ENCODE peak calls at places on chromosomes 2 and 18, in four cellular contexts. One of them, this sample, is unnamed. For H3K4me1, the result is how much of the 10 kb centered on the place peaks cover.

GRCh38 chr18:12253517-12254136 is 534 bp upstream of the CIDEA start:
- DNase-seq in uterus: no peak
- DNase-seq in lower lobe of right lung: no peak
- DNase-seq in hepatocyte: no peak
- DNase-seq in this sample: no peak

GRCh38 chr2:172082944-172083718 is 2.2 kb upstream of the DLX1 start:
- DNase-seq in uterus: no peak
- DNase-seq in lower lobe of right lung: no peak
- DNase-seq in hepatocyte: no peak
- DNase-seq in this sample: peak

GRCh38 chr2:96877513-96878159 is 7.8 kb upstream of the SEMA4C start:
- DNase-seq in uterus: no peak
- DNase-seq in lower lobe of right lung: no peak
- DNase-seq in hepatocyte: no peak
- DNase-seq in this sample: no peak

GRCh38 chr2:156405586-156405985 is 30.6 kb upstream of the GPD2 start:
- DNase-seq in uterus: no peak
- DNase-seq in lower lobe of right lung: peak
- DNase-seq in hepatocyte: peak
- DNase-seq in this sample: peak

GRCh38 chr2:130806370-130806769 is 30.3 kb upstream of the ARHGEF4 start:
- DNase-seq in uterus: no peak
- DNase-seq in lower lobe of right lung: no peak
- DNase-seq in hepatocyte: no peak
- DNase-seq in this sample: no peak

GRCh38 chr18:71807586-71807985 is 736.6 kb downstream of the CBLN2 start:
- DNase-seq in uterus: no peak
- DNase-seq in lower lobe of right lung: no peak
- DNase-seq in hepatocyte: no peak
- DNase-seq in this sample: no peak

GRCh38 chr2:165877565-165878550 is 75.7 kb downstream of the TTC21B start:
- DNase-seq in uterus: no peak
- DNase-seq in lower lobe of right lung: no peak
- DNase-seq in hepatocyte: no peak
- DNase-seq in this sample: no peak

GRCh38 chr2:10141736-10142639 is 19.4 kb downstream of the RRM2 start:
- DNase-seq in uterus: no peak
- DNase-seq in lower lobe of right lung: no peak
- DNase-seq in hepatocyte: peak
- DNase-seq in this sample: peak

GRCh38 chr2:46855805-46856204 is 59.8 kb downstream of the MCFD2 start:
- DNase-seq in uterus: no peak
- DNase-seq in lower lobe of right lung: no peak
- DNase-seq in hepatocyte: no peak
- DNase-seq in this sample: no peak

GRCh38 chr2:222305510-222306392 is 7.0 kb upstream of the PAX3 start:
- DNase-seq in uterus: no peak
- DNase-seq in lower lobe of right lung: no peak
- DNase-seq in hepatocyte: no peak
- DNase-seq in this sample: peak

GRCh38 chr2:45888167-45888566 is 236.7 kb downstream of the PRKCE start:
- DNase-seq in uterus: no peak
- DNase-seq in lower lobe of right lung: no peak
- DNase-seq in hepatocyte: no peak
- DNase-seq in this sample: no peak

GRCh38 chr2:43402002-43402401 is 175.6 kb upstream of the ZFP36L2 start:
- DNase-seq in uterus: no peak
- DNase-seq in lower lobe of right lung: no peak
- DNase-seq in hepatocyte: no peak
- DNase-seq in this sample: no peak

GRCh38 chr18:56648307-56648706 is 2.9 kb upstream of the WDR7 start:
- DNase-seq in uterus: no peak
- DNase-seq in lower lobe of right lung: no peak
- DNase-seq in hepatocyte: no peak
- DNase-seq in this sample: no peak

GRCh38 chr2:68375522-68376040 is 10.5 kb downstream of the PLEK start:
- DNase-seq in uterus: no peak
- DNase-seq in lower lobe of right lung: no peak
- DNase-seq in hepatocyte: no peak
- DNase-seq in this sample: no peak

GRCh38 chr2:64467463-64467843 is 13.5 kb downstream of the LGALSL start:
- DNase-seq in uterus: no peak
- DNase-seq in lower lobe of right lung: peak
- DNase-seq in hepatocyte: no peak
- DNase-seq in this sample: peak

GRCh38 chr18:22394428-22394827 is 23.3 kb downstream of the CTAGE1 start:
- DNase-seq in uterus: no peak
- DNase-seq in lower lobe of right lung: no peak
- DNase-seq in hepatocyte: no peak
- DNase-seq in this sample: no peak

GRCh38 chr2:172985139-172985874 is 90.3 kb upstream of the MAP3K20 start:
- DNase-seq in uterus: no peak
- DNase-seq in lower lobe of right lung: peak
- DNase-seq in hepatocyte: no peak
- DNase-seq in this sample: peak

GRCh38 chr2:175872716-175873115 is 129.4 kb downstream of the LNPK start:
- DNase-seq in uterus: no peak
- DNase-seq in lower lobe of right lung: no peak
- DNase-seq in hepatocyte: no peak
- DNase-seq in this sample: no peak

GRCh38 chr2:162058973-162059668 is 14.9 kb downstream of the DPP4 start:
- DNase-seq in uterus: no peak
- DNase-seq in lower lobe of right lung: no peak
- DNase-seq in hepatocyte: no peak
- DNase-seq in this sample: no peak

GRCh38 chr2:196170202-196170680 is 1.1 kb downstream of the STK17B start:
- DNase-seq in uterus: no peak
- DNase-seq in lower lobe of right lung: peak
- DNase-seq in hepatocyte: peak
- DNase-seq in this sample: peak

GRCh38 chr2:230134496-230135073 is 65.9 kb upstream of the SLC16A14 start:
- DNase-seq in uterus: no peak
- DNase-seq in lower lobe of right lung: no peak
- DNase-seq in hepatocyte: no peak
- DNase-seq in this sample: no peak

GRCh38 chr2:98487806-98488189 is 43.1 kb downstream of the INPP4A start:
- DNase-seq in uterus: no peak
- DNase-seq in lower lobe of right lung: no peak
- DNase-seq in hepatocyte: peak
- DNase-seq in this sample: no peak

GRCh38 chr2:240451791-240452470 is 16.5 kb downstream of the GPC1 start:
- DNase-seq in uterus: no peak
- DNase-seq in lower lobe of right lung: peak
- DNase-seq in hepatocyte: no peak
- DNase-seq in this sample: no peak

GRCh38 chr2:240448387-240449274 is 13.2 kb downstream of the GPC1 start:
- DNase-seq in uterus: no peak
- DNase-seq in lower lobe of right lung: no peak
- DNase-seq in hepatocyte: no peak
- DNase-seq in this sample: no peak

GRCh38 chr2:240451108-240451611 is 15.7 kb downstream of the GPC1 start:
- DNase-seq in uterus: no peak
- DNase-seq in lower lobe of right lung: peak
- DNase-seq in hepatocyte: no peak
- DNase-seq in this sample: no peak

GRCh38 chr2:240449764-240450531 is 14.5 kb downstream of the GPC1 start:
- DNase-seq in uterus: no peak
- DNase-seq in lower lobe of right lung: no peak
- DNase-seq in hepatocyte: no peak
- DNase-seq in this sample: no peak

GRCh38 chr2:240450532-240451107 is 15.2 kb downstream of the GPC1 start:
- DNase-seq in uterus: no peak
- DNase-seq in lower lobe of right lung: peak
- DNase-seq in hepatocyte: no peak
- DNase-seq in this sample: peak
- H3K4me1 ChIP-seq in uterus: under half
- H3K4me1 ChIP-seq in lower lobe of right lung: under half
- H3K4me1 ChIP-seq in hepatocyte: under half
- H3K4me1 ChIP-seq in this sample: under half

GRCh38 chr2:20506281-20506685 is 59.4 kb downstream of the RHOB start:
- DNase-seq in uterus: no peak
- DNase-seq in lower lobe of right lung: no peak
- DNase-seq in hepatocyte: no peak
- DNase-seq in this sample: peak
- TF ChIP-seq CTCF in uterus: peak
- TF ChIP-seq CTCF in lower lobe of right lung: no peak
- TF ChIP-seq CTCF in hepatocyte: peak
- TF ChIP-seq CTCF in this sample: no peak

GRCh38 chr2:109275120-109276040 is 146.4 kb downstream of the SH3RF3 start:
- DNase-seq in uterus: no peak
- DNase-seq in lower lobe of right lung: no peak
- DNase-seq in hepatocyte: no peak
- DNase-seq in this sample: no peak
- H3K27ac ChIP-seq in uterus: no peak
- H3K27ac ChIP-seq in lower lobe of right lung: peak
- H3K27ac ChIP-seq in hepatocyte: no peak
- H3K27ac ChIP-seq in this sample: no peak

GRCh38 chr18:28045880-28046279 is 131.1 kb downstream of the CDH2 start:
- DNase-seq in uterus: no peak
- DNase-seq in lower lobe of right lung: no peak
- DNase-seq in hepatocyte: no peak
- DNase-seq in this sample: no peak

GRCh38 chr18:28045176-28045810 is 131.6 kb downstream of the CDH2 start:
- DNase-seq in uterus: no peak
- DNase-seq in lower lobe of right lung: no peak
- DNase-seq in hepatocyte: peak
- DNase-seq in this sample: no peak

GRCh38 chr18:28041366-28041765 is 135.6 kb downstream of the CDH2 start:
- DNase-seq in uterus: no peak
- DNase-seq in lower lobe of right lung: no peak
- DNase-seq in hepatocyte: peak
- DNase-seq in this sample: no peak

GRCh38 chr18:28044036-28044435 is 132.9 kb downstream of the CDH2 start:
- DNase-seq in uterus: no peak
- DNase-seq in lower lobe of right lung: no peak
- DNase-seq in hepatocyte: no peak
- DNase-seq in this sample: peak

GRCh38 chr18:28043631-28044030 is 133.3 kb downstream of the CDH2 start:
- DNase-seq in uterus: no peak
- DNase-seq in lower lobe of right lung: no peak
- DNase-seq in hepatocyte: no peak
- DNase-seq in this sample: no peak
- H3K4me1 ChIP-seq in uterus: under half
- H3K4me1 ChIP-seq in lower lobe of right lung: under half
- H3K4me1 ChIP-seq in hepatocyte: under half
- H3K4me1 ChIP-seq in this sample: under half

GRCh38 chr2:189249171-189249570 is 69.6 kb upstream of the COL5A2 start:
- DNase-seq in uterus: no peak
- DNase-seq in lower lobe of right lung: no peak
- DNase-seq in hepatocyte: no peak
- DNase-seq in this sample: no peak
- TF ChIP-seq CTCF in uterus: no peak
- TF ChIP-seq CTCF in lower lobe of right lung: no peak
- TF ChIP-seq CTCF in hepatocyte: no peak
- TF ChIP-seq CTCF in this sample: no peak

DNA sequence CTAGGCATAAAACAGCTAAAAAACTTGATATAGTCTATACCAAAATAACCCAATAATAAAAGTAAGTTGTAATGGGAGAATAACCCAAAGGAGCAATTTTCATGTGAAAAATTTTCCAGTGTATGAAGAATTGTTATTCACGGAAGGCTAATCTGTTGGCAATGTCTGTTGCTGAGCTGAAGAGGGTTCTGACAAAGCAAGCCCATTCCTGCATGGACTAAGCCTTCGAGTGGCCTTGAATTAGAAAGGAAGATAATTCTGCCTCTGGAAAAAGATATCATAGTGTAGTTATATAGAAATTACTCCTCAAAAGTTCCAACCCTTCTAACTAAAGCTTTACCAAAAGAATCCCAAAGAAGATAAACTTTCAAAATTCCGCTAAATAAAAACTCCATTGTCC is 101.5 kb downstream of the MAP2 start:
- DNase-seq in uterus: no peak
- DNase-seq in lower lobe of right lung: no peak
- DNase-seq in hepatocyte: no peak
- DNase-seq in this sample: no peak
- H3K27ac ChIP-seq in uterus: peak
- H3K27ac ChIP-seq in lower lobe of right lung: peak
- H3K27ac ChIP-seq in hepatocyte: peak
- H3K27ac ChIP-seq in this sample: peak

GRCh38 chr2:127637725-127638252 is 8.2 kb upstream of the GPR17 start:
- DNase-seq in uterus: peak
- DNase-seq in lower lobe of right lung: no peak
- DNase-seq in hepatocyte: peak
- DNase-seq in this sample: peak

GRCh38 chr2:127640082-127641072 is 5.6 kb upstream of the GPR17 start:
- DNase-seq in uterus: no peak
- DNase-seq in lower lobe of right lung: no peak
- DNase-seq in hepatocyte: no peak
- DNase-seq in this sample: no peak

GRCh38 chr2:127638361-127639110 is 7.4 kb upstream of the GPR17 start:
- DNase-seq in uterus: peak
- DNase-seq in lower lobe of right lung: no peak
- DNase-seq in hepatocyte: peak
- DNase-seq in this sample: no peak

GRCh38 chr2:127637236-127637630 is 8.7 kb upstream of the GPR17 start:
- DNase-seq in uterus: no peak
- DNase-seq in lower lobe of right lung: no peak
- DNase-seq in hepatocyte: no peak
- DNase-seq in this sample: no peak

GRCh38 chr2:127639111-127639474 is 6.9 kb upstream of the GPR17 start:
- DNase-seq in uterus: no peak
- DNase-seq in lower lobe of right lung: no peak
- DNase-seq in hepatocyte: no peak
- DNase-seq in this sample: no peak
- H3K4me1 ChIP-seq in uterus: under half
- H3K4me1 ChIP-seq in lower lobe of right lung: half or more
- H3K4me1 ChIP-seq in hepatocyte: under half
- H3K4me1 ChIP-seq in this sample: half or more

DNA sequence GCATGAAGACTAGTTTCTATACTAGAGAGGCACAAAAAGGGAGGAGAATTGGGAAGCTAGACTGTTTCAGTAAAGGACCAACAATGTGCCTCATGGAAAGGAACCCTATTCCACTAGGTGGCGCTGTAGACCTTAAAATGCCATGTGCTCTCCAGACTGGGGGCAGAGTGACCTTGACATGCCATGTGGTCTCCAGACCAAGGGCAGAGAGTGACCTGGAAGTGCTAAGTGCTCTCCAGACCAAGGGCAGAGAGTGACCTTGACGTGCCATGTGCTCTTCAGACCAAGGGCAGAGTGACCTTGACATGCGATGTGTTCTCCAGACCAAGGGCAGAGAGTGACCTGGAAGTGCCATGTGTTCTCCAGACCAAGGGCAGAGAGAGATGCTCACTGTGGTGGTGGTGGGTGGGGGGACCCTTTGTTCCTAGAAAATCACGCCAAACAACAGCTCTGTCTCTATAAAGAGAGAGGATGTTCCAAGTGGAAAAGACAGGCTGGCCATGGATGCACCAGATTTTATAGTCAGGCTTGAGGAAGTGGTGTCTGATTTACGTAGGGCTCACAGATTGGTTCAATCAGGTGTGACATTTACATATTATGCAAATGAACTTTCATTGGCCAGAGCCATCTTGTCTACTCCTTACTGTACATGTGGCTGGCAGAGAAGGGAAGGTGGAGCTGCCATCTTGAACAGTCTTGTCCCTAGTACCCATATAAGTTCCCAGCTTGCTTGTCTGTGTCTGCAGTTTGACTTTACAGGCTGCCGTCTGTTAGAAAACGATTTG is 344.0 kb upstream of the DDX18 start:
- DNase-seq in uterus: no peak
- DNase-seq in lower lobe of right lung: no peak
- DNase-seq in hepatocyte: peak
- DNase-seq in this sample: no peak
- TF ChIP-seq CTCF in uterus: peak
- TF ChIP-seq CTCF in lower lobe of right lung: peak
- TF ChIP-seq CTCF in hepatocyte: peak
- TF ChIP-seq CTCF in this sample: peak